ENCODE peak calls at places on chromosomes 6 and 20, in nine cellular contexts. Q is heart left ventricle; O is PC-9; V is left ventricle myocardium inferior; Y is Peyer's patch; D is A673; G is OCI-LY7; E is fibroblast of lung; L is CD8-positive, alpha-beta T cell. K is an unnamed sample.

GRCh38 chr6:105510746-105511145 is 107.9 kb upstream of the PREP start:
- DNase-seq in Q (no peak), O (no peak), V (no peak), Y (no peak), D (no peak), G (no peak), E (no peak), L (no peak), K (no peak)

GRCh38 chr6:15479761-15480160 is 183.1 kb downstream of the DTNBP1 start:
- DNase-seq in Q (peak; percentile 51), O (no peak), V (no peak), Y (no peak), D (no peak), G (no peak), E (no peak), L (no peak), K (peak; percentile 79)

GRCh38 chr6:111087871-111088667 is 766 bp downstream of the SLC16A10 start:
- DNase-seq in Q (no peak), O (no peak), V (peak; percentile 19), Y (peak; percentile 40), D (peak; percentile 10), G (no peak), E (no peak), L (peak; percentile 45), K (peak; percentile 18)

GRCh38 chr6:43644940-43645612 is at the start of gene RSPH9:
- DNase-seq in Q (peak; percentile 73), O (no peak), V (peak; percentile 75), Y (peak; percentile 73), D (peak; percentile 61), G (no peak), E (peak; percentile 85), L (peak; percentile 48), K (no peak)

GRCh38 chr6:105646391-105646867 is 243.5 kb upstream of the PREP start:
- DNase-seq in Q (no peak), O (peak; percentile 46), V (no peak), Y (peak; percentile 19), D (no peak), G (no peak), E (no peak), L (peak; percentile 16), K (no peak)

GRCh38 chr6:29696147-29697129 is 15.5 kb upstream of the ZFP57 start:
- DNase-seq in Q (no peak), O (no peak), V (no peak), Y (no peak), D (peak; percentile 48), G (no peak), E (no peak), L (no peak), K (peak; percentile 55)

GRCh38 chr6:97665410-97665809 is 382.4 kb upstream of the MMS22L start:
- DNase-seq in Q (no peak), O (no peak), V (no peak), Y (no peak), D (no peak), G (no peak), E (no peak), L (no peak), K (no peak)

GRCh38 chr6:163754866-163755265 is 340.3 kb downstream of the QKI start:
- DNase-seq in Q (no peak), O (no peak), V (no peak), Y (no peak), D (no peak), G (no peak), E (no peak), L (no peak), K (no peak)

GRCh38 chr6:90097357-90097756 is 199.3 kb downstream of the BACH2 start:
- DNase-seq in Q (no peak), O (no peak), V (no peak), Y (no peak), D (peak; percentile 5), G (no peak), E (peak; percentile 26), L (no peak), K (no peak)

GRCh38 chr6:74018825-74019224 is 322.8 kb downstream of the CD109 start:
- DNase-seq in Q (no peak), O (no peak), V (no peak), Y (no peak), D (no peak), G (no peak), E (peak; percentile 3), L (no peak), K (no peak)

GRCh38 chr6:126701799-126702198 is 361.9 kb downstream of the CENPW start:
- DNase-seq in Q (no peak), O (no peak), V (no peak), Y (no peak), D (no peak), G (peak; percentile 1), E (peak; percentile 45), L (no peak), K (no peak)

GRCh38 chr6:121994936-121995335 is 404.5 kb upstream of the HSF2 start:
- DNase-seq in Q (no peak), O (no peak), V (no peak), Y (no peak), D (peak; percentile 45), G (no peak), E (no peak), L (no peak), K (no peak)

GRCh38 chr6:121998631-121999030 is 400.8 kb upstream of the HSF2 start:
- DNase-seq in Q (no peak), O (no peak), V (no peak), Y (no peak), D (no peak), G (no peak), E (no peak), L (no peak), K (no peak)

GRCh38 chr6:121993362-121993761 is 406.1 kb upstream of the HSF2 start:
- DNase-seq in Q (no peak), O (no peak), V (no peak), Y (no peak), D (no peak), G (no peak), E (no peak), L (no peak), K (peak; percentile 5)
- H3K27ac ChIP-seq in Q (no peak overlapping the region), O (no peak overlapping the region), V (no peak overlapping the region), Y (no peak overlapping the region), D (no peak overlapping the region), G (no peak overlapping the region), E (no peak overlapping the region), L (no peak overlapping the region), K (no peak overlapping the region)

GRCh38 chr6:33452496-33452895 is 1.9 kb upstream of the ZBTB9 start:
- DNase-seq in Q (no peak), O (no peak), V (no peak), Y (no peak), D (no peak), G (no peak), E (no peak), L (no peak), K (no peak)
- H3K27ac ChIP-seq in Q (no peak overlapping the region), O (no peak overlapping the region), V (no peak overlapping the region), Y (no peak overlapping the region), D (no peak overlapping the region), G (no peak overlapping the region), E (no peak overlapping the region), L (peak overlapping the region; percentile 75), K (peak overlapping the region; percentile 77)

DNA sequence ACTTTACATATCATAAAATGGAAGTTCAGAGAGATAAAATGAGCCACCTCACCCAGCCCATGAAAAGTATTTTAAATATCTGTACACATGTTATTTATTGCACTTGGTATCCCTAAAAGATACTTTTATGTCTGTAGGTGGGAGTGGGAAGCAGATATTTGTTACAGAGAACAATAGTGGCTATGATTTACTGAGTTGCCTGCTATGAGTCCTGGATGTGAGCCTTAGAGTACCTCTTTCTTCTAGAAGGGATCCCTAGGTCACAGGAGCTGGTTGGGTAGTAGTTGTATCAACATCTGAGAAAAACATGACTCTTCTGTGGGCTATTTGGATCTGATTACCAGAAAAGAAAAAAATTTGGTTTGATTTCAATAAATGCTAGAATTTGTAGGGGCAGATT is 52.5 kb upstream of the EIF2S2 start:
- DNase-seq in Q (no peak), O (no peak), V (no peak), Y (no peak), D (no peak), G (no peak), E (no peak), L (no peak), K (no peak)
- H3K27ac ChIP-seq in Q (no peak overlapping the region), O (no peak overlapping the region), V (no peak overlapping the region), Y (no peak overlapping the region), D (peak overlapping the region; percentile 52), G (no peak overlapping the region), E (no peak overlapping the region), L (no peak overlapping the region), K (no peak overlapping the region)

DNA sequence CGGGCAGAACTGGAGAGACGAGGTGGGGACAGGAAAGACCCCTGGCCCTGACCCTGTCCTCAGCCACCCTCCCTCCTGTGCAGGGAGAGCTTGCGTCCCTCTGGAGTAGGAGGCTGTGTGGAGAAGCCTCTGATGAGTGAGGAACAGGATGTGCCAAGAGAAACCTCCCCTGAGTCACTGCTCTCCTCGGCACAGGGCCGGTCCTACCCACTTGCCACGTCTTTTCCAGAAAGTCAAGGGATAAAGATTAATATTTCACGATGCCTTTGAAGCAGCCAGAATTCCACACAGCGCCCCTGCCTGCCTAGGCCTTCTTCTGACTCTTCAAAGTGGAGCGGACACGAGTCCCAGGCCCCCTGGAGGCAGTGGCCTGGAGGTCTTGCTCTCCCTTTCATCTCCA is 34.9 kb upstream of the THBS2 start:
- DNase-seq in Q (no peak), O (no peak), V (peak; percentile 31), Y (no peak), D (no peak), G (no peak), E (peak; percentile 55), L (no peak), K (no peak)
- H3K27ac ChIP-seq in Q (peak overlapping the region; percentile 87), O (no peak overlapping the region), V (peak overlapping the region; percentile 72), Y (no peak overlapping the region), D (no peak overlapping the region), G (no peak overlapping the region), E (no peak overlapping the region), L (no peak overlapping the region), K (peak overlapping the region; percentile 86)

DNA sequence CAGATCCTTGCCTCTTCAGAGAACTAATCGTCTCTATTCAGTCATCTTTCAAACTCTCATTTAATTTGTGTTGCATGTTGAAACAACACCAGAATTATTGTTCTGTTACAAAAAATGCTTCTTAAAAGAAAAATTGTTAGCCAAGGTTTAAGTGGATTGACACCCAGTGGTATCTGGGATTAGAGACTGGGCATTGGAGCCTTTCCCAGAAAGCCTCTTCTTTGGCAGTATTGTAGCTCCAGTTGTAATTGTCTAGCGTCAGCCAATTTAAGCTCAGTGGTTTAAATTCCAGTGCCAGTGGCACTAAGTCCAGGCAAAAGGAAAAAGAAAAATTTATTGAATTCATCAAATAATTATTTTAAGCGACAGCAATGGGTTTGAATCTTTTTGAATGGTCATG is 801 bp downstream of the CCDC28A start:
- DNase-seq in Q (no peak), O (no peak), V (no peak), Y (no peak), D (no peak), G (no peak), E (no peak), L (no peak), K (no peak)
- H3K27ac ChIP-seq in Q (peak overlapping the region; percentile 98), O (no peak overlapping the region), V (peak overlapping the region; percentile 98), Y (peak overlapping the region; percentile 92), D (no peak overlapping the region), G (no peak overlapping the region), E (no peak overlapping the region), L (peak overlapping the region; percentile 88), K (no peak overlapping the region)